ENCODE peak calls at places on chromosomes 1 and 21, in four cellular contexts. D is neural progenitor cell, U is MM.1S, X is PC-3. Q is an unnamed sample.

GRCh38 chr1:24443241-24443656 is 27.6 kb downstream of the NIPAL3 start:
- DNase-seq in U (no peak), X (no peak), D (peak), Q (no peak)

GRCh38 chr1:24641646-24642151 is 1.4 kb upstream of the SRRM1 start:
- DNase-seq in X (no peak), D (peak), U (no peak), Q (peak)

GRCh38 chr1:30819244-30819571 is 61.6 kb upstream of the LAPTM5 start:
- DNase-seq in X (no peak), D (no peak), U (no peak), Q (no peak)

GRCh38 chr1:26126321-26127084 is 14.9 kb downstream of the PDIK1L start:
- DNase-seq in U (peak), X (peak), D (no peak), Q (no peak)

GRCh38 chr1:112878321-112878720 is 77.7 kb downstream of the SLC16A1 start:
- DNase-seq in U (no peak), X (no peak), D (peak), Q (no peak)

GRCh38 chr1:244080343-244080929 is 29.4 kb downstream of the ZBTB18 start:
- DNase-seq in U (no peak), D (no peak), X (peak), Q (no peak)

GRCh38 chr1:12169442-12170135 is 2.8 kb downstream of the TNFRSF1B start:
- DNase-seq in D (no peak), X (no peak), U (no peak), Q (no peak)

GRCh38 chr1:202551683-202552082 is 158.6 kb downstream of the SYT2 start:
- DNase-seq in X (peak), D (no peak), U (no peak), Q (no peak)

GRCh38 chr1:221344693-221345092 is 397.2 kb downstream of the DUSP10 start:
- DNase-seq in D (no peak), X (peak), U (no peak), Q (peak)

GRCh38 chr21:27648560-27648959 is 681.7 kb upstream of the ADAMTS5 start:
- DNase-seq in X (peak), D (no peak), U (no peak), Q (peak)

GRCh38 chr21:41247561-41247968 is 69.0 kb upstream of the FAM3B start:
- DNase-seq in U (no peak), X (no peak), D (no peak), Q (no peak)

GRCh38 chr1:182235952-182236650 is 155.5 kb downstream of the GLUL start:
- DNase-seq in D (no peak), U (no peak), X (peak), Q (peak)

GRCh38 chr1:119279441-119280415 is 88.9 kb upstream of the HAO2 start:
- DNase-seq in D (no peak), U (no peak), X (peak), Q (peak)

GRCh38 chr1:156281281-156282142 is 1.1 kb downstream of the SMG5 start:
- DNase-seq in X (peak), U (peak), D (peak), Q (peak)

GRCh38 chr21:43810505-43811261 is 21.3 kb downstream of the RRP1 start:
- DNase-seq in U (peak), D (peak), X (peak), Q (peak)

GRCh38 chr1:47416319-47417128 is 439 bp downstream of the FOXE3 start:
- DNase-seq in D (peak), U (no peak), X (no peak), Q (peak)
- TF ChIP-seq EZH2 in D (peak), U (no peak), X (no peak), Q (no peak)

GRCh38 chr1:174872615-174873058 is 127.1 kb upstream of the CACYBP start:
- DNase-seq in X (peak), U (no peak), D (no peak), Q (peak)
- TF ChIP-seq EZH2phosphoT487 in X (no peak), U (no peak), D (no peak), Q (no peak)

GRCh38 chr1:43776043-43776761 is 68.9 kb downstream of the ST3GAL3 start:
- DNase-seq in U (no peak), X (peak), D (no peak), Q (peak)
- H2AFZ ChIP-seq in U (no peak), X (peak), D (no peak), Q (no peak)

DNA sequence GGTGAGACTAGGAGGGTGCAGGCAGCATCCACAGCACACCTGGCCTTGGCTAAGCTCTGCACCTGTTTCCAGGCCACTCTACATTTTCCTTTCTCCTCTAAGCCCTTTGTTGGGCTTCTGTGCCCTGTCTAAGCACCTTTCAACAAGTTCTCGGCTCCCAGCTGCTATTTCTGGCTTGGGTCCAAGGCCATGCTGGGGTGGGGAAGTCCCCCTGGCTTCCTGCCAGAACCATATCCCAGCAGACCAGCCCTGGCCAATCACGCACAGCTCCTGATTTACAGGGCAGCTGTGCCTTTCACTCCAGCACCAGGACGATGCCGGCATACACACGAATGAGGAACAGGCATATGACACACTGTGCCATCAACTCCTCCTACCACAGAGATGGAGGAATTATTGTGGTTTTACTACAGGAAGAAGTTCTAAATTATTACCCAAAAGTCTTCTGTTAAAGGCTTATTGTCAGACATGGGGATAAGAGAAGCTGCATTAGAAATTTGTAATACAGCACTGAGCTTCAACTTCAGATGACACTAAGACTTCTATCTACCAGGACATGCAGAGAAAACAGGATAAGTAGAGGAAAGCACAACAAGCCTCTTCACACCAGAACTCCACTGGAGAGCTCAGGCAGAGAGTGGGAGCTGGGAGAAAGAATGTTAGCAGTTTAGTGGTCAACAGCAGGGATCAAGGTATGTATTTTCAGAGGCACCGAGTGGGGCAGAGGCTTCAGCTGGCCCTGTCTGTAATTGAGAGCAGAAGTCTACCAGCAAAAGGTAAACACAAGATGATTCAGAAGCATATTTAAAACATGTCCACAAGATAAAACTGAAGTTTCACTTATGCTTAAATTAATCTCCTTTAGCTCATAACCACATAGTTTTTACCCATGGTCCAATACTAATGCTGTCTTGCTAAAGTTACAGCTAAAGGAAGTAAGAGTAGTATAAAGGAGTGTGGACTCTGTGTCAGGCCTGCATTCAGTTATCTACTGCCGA is 37.4 kb downstream of the TRIT1 start:
- DNase-seq in U (peak), X (peak), D (no peak), Q (peak)
- TF ChIP-seq EZH2 in U (no peak), X (no peak), D (no peak), Q (no peak)

DNA sequence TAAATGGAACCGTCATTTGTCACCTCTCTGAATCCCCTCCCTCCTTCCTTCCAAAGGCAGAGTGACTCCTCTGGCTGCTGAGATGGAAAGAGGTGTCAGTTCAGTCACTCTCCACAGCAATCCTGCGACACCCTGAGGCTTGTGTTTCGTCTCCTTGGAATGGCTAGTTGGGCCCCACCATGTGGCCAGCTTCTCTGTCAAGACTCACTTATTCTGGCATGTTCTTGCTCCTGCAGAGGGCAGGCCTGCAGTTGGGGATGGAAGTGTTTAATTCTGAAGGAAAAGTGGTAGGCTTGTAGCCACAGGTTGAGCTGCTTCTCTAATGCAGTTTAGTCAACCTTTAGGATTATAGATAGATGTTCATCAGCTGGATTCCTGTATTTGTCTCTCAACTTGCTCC is 149.6 kb downstream of the LMO4 start:
- DNase-seq in D (peak), X (peak), U (no peak), Q (peak)
- TF ChIP-seq EZH2phosphoT487 in D (no peak), X (no peak), U (no peak), Q (no peak)

DNA sequence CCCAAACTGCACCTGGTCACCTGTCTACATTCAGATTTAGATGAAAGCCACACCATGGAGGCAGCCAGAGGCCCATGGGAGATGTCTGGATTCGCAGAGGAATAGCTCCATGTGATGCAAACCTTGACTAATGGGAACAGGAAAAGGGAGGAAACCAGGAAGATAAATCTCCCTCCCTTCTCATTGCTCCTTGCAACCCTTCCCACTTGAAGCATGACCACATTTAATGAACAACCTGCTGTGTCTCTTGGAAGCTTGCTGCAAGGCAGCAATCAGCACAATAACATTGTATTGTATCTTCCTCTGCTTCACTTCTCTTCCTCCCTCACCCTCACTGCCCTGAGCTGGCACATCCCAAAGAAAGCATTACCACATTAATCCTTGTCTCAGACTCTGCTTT is 42.5 kb upstream of the KLF17 start:
- DNase-seq in X (no peak), D (no peak), U (no peak), Q (peak)
- H2AFZ ChIP-seq in X (no peak), D (peak), U (no peak), Q (peak)

GRCh38 chr1:90716243-90716551 is 905 bp downstream of the BARHL2 start:
- DNase-seq in D (peak), U (no peak), X (no peak), Q (no peak)

GRCh38 chr1:90717356-90717664 is 208 bp upstream of the BARHL2 start:
- DNase-seq in D (no peak), X (no peak), U (no peak), Q (no peak)

GRCh38 chr1:90715334-90715733 is 1.8 kb downstream of the BARHL2 start:
- DNase-seq in U (no peak), D (no peak), X (no peak), Q (no peak)

GRCh38 chr1:90717665-90718410 is 736 bp upstream of the BARHL2 start:
- DNase-seq in X (no peak), U (no peak), D (peak), Q (peak)

DNA sequence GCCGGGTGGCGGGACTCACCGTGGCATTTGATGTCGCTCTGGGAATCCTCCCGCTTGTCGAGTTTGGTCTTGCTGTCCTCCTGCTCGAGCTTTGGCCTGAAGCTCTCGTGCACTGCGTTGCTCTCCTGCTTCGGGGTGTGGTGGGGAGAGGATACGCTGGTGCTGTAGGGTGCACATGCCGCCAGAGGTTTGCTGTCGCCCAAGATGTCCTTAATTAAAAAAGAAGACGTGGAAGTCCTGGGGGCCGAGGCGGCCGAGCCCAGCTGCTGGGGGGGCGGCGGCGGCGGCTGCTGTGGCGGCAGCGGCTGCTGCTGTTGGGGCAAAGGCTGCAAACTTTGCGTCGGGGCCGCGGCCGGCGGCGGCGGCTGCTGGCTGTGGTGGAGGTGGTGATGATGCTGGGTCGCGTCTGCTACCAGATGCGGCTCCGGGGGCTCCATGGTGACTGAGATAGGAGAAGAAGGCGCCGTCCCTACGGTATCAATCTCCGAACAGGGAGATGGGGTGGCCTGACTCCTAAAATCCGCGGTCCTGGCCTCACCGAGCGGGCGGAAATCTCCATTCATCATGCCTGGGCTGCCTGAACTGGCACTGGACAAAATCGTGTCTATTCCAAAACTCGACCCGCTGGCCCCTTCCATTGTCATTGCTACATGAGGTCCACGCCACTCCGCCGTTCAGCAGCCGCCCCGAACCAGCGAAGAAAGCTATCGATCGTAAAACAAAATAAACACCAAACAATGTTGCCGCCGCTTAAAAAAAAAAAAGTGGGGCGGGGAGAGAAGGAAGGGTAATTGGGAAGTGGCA is at the start of gene BARHL2:
- DNase-seq in X (no peak), D (peak), U (no peak), Q (no peak)
- TF ChIP-seq EZH2 in X (no peak), D (peak), U (no peak), Q (peak)

DNA sequence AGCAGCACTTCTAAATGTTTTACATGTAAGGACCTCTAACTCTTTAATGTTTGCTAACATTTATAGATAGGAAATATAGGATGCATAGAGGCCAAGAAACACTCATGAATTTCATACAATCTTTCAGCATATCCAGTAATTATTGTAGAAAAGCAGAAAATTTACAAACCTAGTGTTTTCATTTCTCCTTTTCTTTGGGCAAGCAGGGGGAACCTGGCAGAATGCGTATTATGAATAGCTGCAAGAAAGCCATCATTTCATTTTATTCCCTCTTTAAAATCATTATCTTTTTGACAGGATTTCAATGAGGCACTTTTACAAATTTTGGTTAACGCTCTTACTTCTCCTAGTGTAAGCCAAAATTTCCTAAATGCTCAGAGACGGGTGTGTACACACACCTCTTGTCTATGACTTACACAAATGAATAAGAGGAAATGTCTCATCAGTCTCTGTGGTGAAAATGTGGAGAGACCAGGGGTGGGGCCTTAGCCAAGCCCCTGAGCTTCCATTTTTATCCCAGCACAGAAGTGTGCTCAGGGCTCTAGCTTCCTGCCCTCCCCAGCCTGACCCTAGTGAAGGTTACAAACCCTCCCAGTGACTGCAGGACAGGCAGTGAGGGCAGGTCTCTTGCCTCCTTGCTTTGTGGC is 91.6 kb downstream of the LRRC8C start:
- DNase-seq in D (no peak), X (peak), U (no peak), Q (peak)
- TF ChIP-seq EZH2phosphoT487 in D (no peak), X (no peak), U (no peak), Q (no peak)

Q was measured in GM23248.